ENCODE peak calls at places on chromosome 14, in nine cellular contexts. W is ELR; T is nephron progenitor cell; R is left lung; H is HEK293T; F is germinal center; B is stimulated activated CD8-positive, alpha-beta memory T cell treated with anti-CD3 and anti-CD28 coated beads, Interleukin-15, amount 100 ng/mL, for 1 hour; Z is GM04503; G is GM13977. U is an unnamed sample.
A peak's percentile ranks its signal among the peaks of the same experiment; 100 is the strongest.

GRCh38 chr14:77761205-77761931 is 412 bp upstream of the SNW1 start:
- DNase-seq in W (peak; percentile 63), T (peak; percentile 11), R (no peak), H (peak; percentile 42), F (peak; percentile 6), B (no peak), Z (peak; percentile 66), G (no peak), U (peak; percentile 25)

GRCh38 chr14:47490353-47490752 is 185.1 kb downstream of the MDGA2 start:
- DNase-seq in W (no peak), T (no peak), R (no peak), H (no peak), F (no peak), B (no peak), Z (no peak), G (no peak), U (no peak)

GRCh38 chr14:59511916-59512530 is 27.7 kb downstream of the JKAMP start:
- DNase-seq in W (peak; percentile 21), T (peak; percentile 44), R (no peak), H (peak; percentile 68), F (peak; percentile 36), B (no peak), Z (no peak), G (peak; percentile 18), U (no peak)

GRCh38 chr14:30988509-30988908 is 36.9 kb upstream of the AP4S1 start:
- DNase-seq in W (peak; percentile 26), T (no peak), R (no peak), H (no peak), F (no peak), B (no peak), Z (no peak), G (no peak), U (no peak)

GRCh38 chr14:37792124-37792523 is 196.7 kb downstream of the TTC6 start:
- DNase-seq in W (no peak), T (no peak), R (no peak), H (no peak), F (no peak), B (no peak), Z (no peak), G (no peak), U (no peak)

GRCh38 chr14:98408024-98408555 is 863.9 kb downstream of the BCL11B start:
- DNase-seq in W (no peak), T (no peak), R (no peak), H (no peak), F (no peak), B (no peak), Z (no peak), G (no peak), U (no peak)

GRCh38 chr14:32779845-32780244 is 158.8 kb upstream of the NPAS3 start:
- DNase-seq in W (no peak), T (no peak), R (no peak), H (no peak), F (no peak), B (no peak), Z (no peak), G (no peak), U (no peak)

GRCh38 chr14:70907996-70908917 is 998 bp downstream of the PCNX1 start:
- DNase-seq in W (peak; percentile 67), T (peak; percentile 50), R (peak; percentile 89), H (peak; percentile 30), F (peak; percentile 54), B (peak; percentile 26), Z (no peak), G (peak; percentile 63), U (no peak)

GRCh38 chr14:53180272-53181221 is 27.4 kb upstream of the DDHD1 start:
- DNase-seq in W (peak; percentile 40), T (peak; percentile 12), R (no peak), H (peak; percentile 59), F (no peak), B (no peak), Z (no peak), G (no peak), U (no peak)

GRCh38 chr14:68377459-68377858 is 415.4 kb downstream of the ZFP36L1 start:
- DNase-seq in W (no peak), T (no peak), R (no peak), H (no peak), F (no peak), B (no peak), Z (no peak), G (no peak), U (peak; percentile 83)

GRCh38 chr14:24813089-24813815 is 179.3 kb upstream of the GZMB start:
- DNase-seq in W (no peak), T (no peak), R (no peak), H (no peak), F (no peak), B (no peak), Z (no peak), G (no peak), U (no peak)

GRCh38 chr14:22047105-22047504 is 373.5 kb upstream of the OR4E1 start:
- DNase-seq in W (peak; percentile 3), T (no peak), R (no peak), H (peak; percentile 47), F (peak; percentile 30), B (no peak), Z (no peak), G (peak; percentile 23), U (no peak)

GRCh38 chr14:101074124-101075024 is 170.9 kb upstream of the RTL1 start:
- DNase-seq in W (no peak), T (no peak), R (peak; percentile 54), H (no peak), F (no peak), B (no peak), Z (no peak), G (no peak), U (no peak)

GRCh38 chr14:64730681-64731080 is 26.5 kb downstream of the PLEKHG3 start:
- DNase-seq in W (no peak), T (no peak), R (no peak), H (no peak), F (no peak), B (no peak), Z (no peak), G (no peak), U (no peak)

GRCh38 chr14:78445275-78445674 is 275.1 kb downstream of the NRXN3 start:
- DNase-seq in W (no peak), T (no peak), R (no peak), H (no peak), F (no peak), B (no peak), Z (no peak), G (no peak), U (no peak)

GRCh38 chr14:93987815-93988476 is 9.2 kb upstream of the CCDC197 start:
- DNase-seq in W (no peak), T (no peak), R (no peak), H (no peak), F (no peak), B (no peak), Z (no peak), G (no peak), U (no peak)

GRCh38 chr14:36517242-36518030 is 2.6 kb downstream of the NKX2-1 start:
- DNase-seq in W (no peak), T (peak; percentile 33), R (peak; percentile 79), H (no peak), F (no peak), B (no peak), Z (no peak), G (peak; percentile 35), U (no peak)

GRCh38 chr14:88005050-88005481 is at the start of gene GPR65:
- DNase-seq in W (no peak), T (no peak), R (no peak), H (no peak), F (peak; percentile 27), B (no peak), Z (no peak), G (peak; percentile 28), U (no peak)

GRCh38 chr14:75153295-75153694 is 23.1 kb downstream of the TMED10 start:
- DNase-seq in W (no peak), T (no peak), R (no peak), H (no peak), F (no peak), B (no peak), Z (no peak), G (no peak), U (no peak)

GRCh38 chr14:36028218-36028617 is 148.3 kb downstream of the PTCSC3 start:
- DNase-seq in W (peak; percentile 10), T (no peak), R (no peak), H (no peak), F (no peak), B (no peak), Z (no peak), G (no peak), U (no peak)

GRCh38 chr14:103746706-103747105 is 31.1 kb downstream of the ZFYVE21 start:
- DNase-seq in W (peak; percentile 88), T (no peak), R (no peak), H (no peak), F (no peak), B (no peak), Z (no peak), G (no peak), U (no peak)

GRCh38 chr14:81673930-81674329 is 140.3 kb upstream of the SEL1L start:
- DNase-seq in W (no peak), T (no peak), R (no peak), H (no peak), F (no peak), B (no peak), Z (no peak), G (no peak), U (no peak)

GRCh38 chr14:20866963-20867362 is 24.2 kb upstream of the RNASE3 start:
- DNase-seq in W (peak; percentile 18), T (peak; percentile 20), R (no peak), H (no peak), F (no peak), B (no peak), Z (no peak), G (no peak), U (no peak)

GRCh38 chr14:20970647-20970982 is 15.3 kb downstream of the RNASE2 start:
- DNase-seq in W (no peak), T (no peak), R (no peak), H (no peak), F (no peak), B (no peak), Z (no peak), G (no peak), U (no peak)

GRCh38 chr14:24323341-24323740 is 11.5 kb downstream of the ADCY4 start:
- DNase-seq in W (no peak), T (no peak), R (no peak), H (no peak), F (no peak), B (no peak), Z (no peak), G (no peak), U (no peak)

GRCh38 chr14:24262821-24263733 is at the start of gene TGM1:
- DNase-seq in W (no peak), T (no peak), R (no peak), H (no peak), F (no peak), B (no peak), Z (no peak), G (no peak), U (no peak)

GRCh38 chr14:58572092-58572853 is 65.5 kb upstream of the DACT1 start:
- DNase-seq in W (peak; percentile 53), T (peak; percentile 26), R (no peak), H (no peak), F (no peak), B (no peak), Z (no peak), G (no peak), U (no peak)

GRCh38 chr14:69943084-69943797 is 64.0 kb downstream of the SMOC1 start:
- DNase-seq in W (no peak), T (peak; percentile 29), R (no peak), H (no peak), F (no peak), B (no peak), Z (no peak), G (no peak), U (no peak)

GRCh38 chr14:102500190-102500661 is 9.3 kb downstream of the ANKRD9 start:
- DNase-seq in W (peak; percentile 69), T (no peak), R (no peak), H (no peak), F (no peak), B (no peak), Z (peak; percentile 73), G (no peak), U (no peak)

GRCh38 chr14:101965145-101965531 is 765 bp downstream of the DYNC1H1 start:
- DNase-seq in W (peak; percentile 73), T (peak; percentile 52), R (peak; percentile 86), H (peak; percentile 55), F (peak; percentile 63), B (peak; percentile 24), Z (no peak), G (peak; percentile 79), U (no peak)

GRCh38 chr14:36618641-36619040 is 36.2 kb upstream of the NKX2-8 start:
- DNase-seq in W (no peak), T (no peak), R (no peak), H (no peak), F (no peak), B (no peak), Z (no peak), G (no peak), U (no peak)